ENCODE peak calls at places on chromosomes 16 and 17, in four cellular contexts. A is mammary epithelial cell, U is MM.1S, K is uterus. S is an unnamed sample.

GRCh38 chr17:19743101-19744100 is 4.7 kb downstream of the ALDH3A1 start:
- DNase-seq in A (no peak), U (no peak), K (no peak), S (no peak)

GRCh38 chr17:43449470-43450202 is 34.1 kb upstream of the DHX8 start:
- DNase-seq in A (peak; percentile 49), U (no peak), K (no peak), S (peak; percentile 39)

GRCh38 chr17:62321451-62321850 is 58.9 kb upstream of the EFCAB3 start:
- DNase-seq in A (no peak), U (no peak), K (no peak), S (no peak)

GRCh38 chr17:49994085-49995054 is 654 bp downstream of the DLX3 start:
- DNase-seq in A (no peak), U (no peak), K (no peak), S (no peak)

GRCh38 chr17:77528516-77529327 is 388.0 kb downstream of the SEC14L1 start:
- DNase-seq in A (no peak), U (no peak), K (no peak), S (no peak)

GRCh38 chr17:67637901-67638641 is 79.7 kb upstream of the NOL11 start:
- DNase-seq in A (peak; percentile 99), U (no peak), K (no peak), S (peak; percentile 79)

GRCh38 chr16:85628651-85629050 is 15.5 kb downstream of the GSE1 start:
- DNase-seq in A (no peak), U (no peak), K (no peak), S (no peak)

GRCh38 chr17:79046501-79047280 is 22.7 kb downstream of the C1QTNF1 start:
- DNase-seq in A (no peak), U (no peak), K (peak; percentile 61), S (no peak)

GRCh38 chr17:49093131-49093530 is 39.4 kb upstream of the B4GALNT2 start:
- DNase-seq in A (no peak), U (no peak), K (no peak), S (no peak)

GRCh38 chr16:81491522-81492188 is 47.0 kb downstream of the CMIP start:
- DNase-seq in A (no peak), U (no peak), K (no peak), S (no peak)

GRCh38 chr17:21573961-21574610 is 118.2 kb upstream of the KCNJ18 start:
- DNase-seq in A (peak; percentile 27), U (no peak), K (peak; percentile 72), S (no peak)

GRCh38 chr17:78875738-78876597 is 27.0 kb downstream of the CEP295NL start:
- DNase-seq in A (no peak), U (no peak), K (no peak), S (no peak)

DNA sequence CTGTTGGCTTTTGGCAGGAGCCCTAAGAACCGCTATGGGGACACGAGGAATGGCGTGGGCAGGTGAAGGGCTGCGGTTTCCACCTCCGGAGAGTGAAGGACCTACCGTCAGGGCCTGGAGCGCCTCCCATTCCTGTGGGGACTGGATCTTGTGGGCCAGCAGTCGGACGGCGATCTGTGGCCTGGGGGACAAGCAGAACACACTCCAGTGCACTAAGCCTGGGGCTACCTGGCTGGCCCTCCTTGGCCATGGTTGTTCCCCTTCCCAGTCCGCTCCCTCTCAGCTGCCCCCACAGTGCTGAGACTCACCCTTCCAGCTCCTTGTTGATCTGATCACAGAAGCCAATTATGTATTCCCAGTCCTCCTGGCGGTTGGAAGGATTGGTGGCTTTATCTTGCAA is 15.0 kb downstream of the GGA3 start:
- DNase-seq in A (no peak), U (no peak), K (no peak), S (no peak)
- H3K4me1 ChIP-seq in A (peaks cover 5% of the 10 kb centered on the region), U (peaks cover 16% of the 10 kb centered on the region), K (no peaks in the 10 kb centered on the region), S (no peaks in the 10 kb centered on the region)

GRCh38 chr17:31511176-31511540 is 119.7 kb downstream of the RAB11FIP4 start:
- DNase-seq in A (no peak), U (no peak), K (no peak), S (no peak)

GRCh38 chr17:31510273-31511175 is 119.0 kb downstream of the RAB11FIP4 start:
- DNase-seq in A (no peak), U (no peak), K (no peak), S (no peak)

GRCh38 chr17:31509805-31510177 is 118.3 kb downstream of the RAB11FIP4 start:
- DNase-seq in A (no peak), U (no peak), K (no peak), S (no peak)

GRCh38 chr17:31508310-31509094 is 117.0 kb downstream of the RAB11FIP4 start:
- DNase-seq in A (no peak), U (peak; percentile 68), K (no peak), S (no peak)

DNA sequence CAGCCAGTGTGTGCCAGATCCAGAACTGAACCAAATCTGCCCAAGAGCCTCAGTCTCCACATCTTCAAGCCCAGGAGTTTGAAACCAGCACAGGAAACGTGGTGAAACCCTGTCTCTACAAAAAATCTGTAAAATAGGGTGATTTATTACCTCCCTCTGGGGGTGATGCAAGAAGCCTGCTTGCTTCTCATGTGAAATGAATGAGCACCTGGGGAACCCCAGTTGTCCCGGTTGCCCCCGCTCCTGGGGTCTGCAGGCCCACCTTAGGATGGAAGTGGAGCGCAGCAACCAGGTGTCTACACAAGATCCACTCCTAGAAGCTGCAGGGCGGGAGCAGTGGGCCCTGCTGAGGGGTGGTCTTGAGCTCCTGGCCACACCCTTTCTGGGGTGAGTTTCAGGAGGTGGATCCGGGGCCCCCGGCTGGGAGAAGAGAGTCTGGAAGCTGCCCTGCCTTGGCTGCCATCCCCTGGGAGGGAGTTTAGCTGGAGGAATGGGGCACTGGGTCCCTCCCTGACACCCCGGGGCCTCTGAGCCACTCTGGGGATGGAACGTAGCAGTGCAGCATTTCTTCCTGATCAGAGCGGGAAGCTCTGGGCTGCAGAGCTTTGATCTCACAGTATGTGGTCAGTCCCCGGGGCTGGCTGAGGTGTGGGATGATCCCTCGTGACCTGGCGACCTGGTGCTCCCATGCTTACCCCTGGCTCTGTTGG is 117.8 kb downstream of the RAB11FIP4 start:
- DNase-seq in A (no peak), U (no peak), K (no peak), S (no peak)
- H3K4me3 ChIP-seq in A (no peak overlapping the region), U (peak overlapping the region; percentile 62), K (no peak overlapping the region), S (no peak overlapping the region)

GRCh38 chr17:58215685-58216084 is 3.4 kb downstream of the MKS1 start:
- DNase-seq in A (no peak), U (no peak), K (no peak), S (no peak)

GRCh38 chr17:58207451-58207850 is 11.6 kb downstream of the MKS1 start:
- DNase-seq in A (no peak), U (no peak), K (no peak), S (no peak)

GRCh38 chr17:58208344-58208743 is 10.7 kb downstream of the MKS1 start:
- DNase-seq in A (no peak), U (no peak), K (no peak), S (no peak)

GRCh38 chr17:58205936-58206335 is 13.1 kb downstream of the MKS1 start:
- DNase-seq in A (no peak), U (no peak), K (no peak), S (no peak)

DNA sequence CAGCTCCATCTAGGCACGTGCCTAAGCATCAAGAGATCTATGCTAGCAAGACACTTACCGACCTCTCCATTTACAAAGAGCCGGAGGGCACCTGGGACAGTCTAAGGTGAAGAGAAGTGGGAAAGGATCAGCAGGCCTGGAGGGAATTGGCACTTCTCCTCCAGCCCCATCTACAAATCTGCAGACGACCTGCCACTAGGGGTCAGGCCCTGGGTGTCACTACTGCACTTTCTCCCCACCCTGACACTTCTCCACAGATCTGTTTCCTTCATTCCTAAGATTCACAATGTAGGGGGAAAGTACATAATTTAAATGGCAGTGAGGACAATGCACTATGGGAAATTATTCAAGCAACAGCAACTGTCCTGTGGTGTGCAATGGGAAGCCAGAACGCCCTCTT is 8.1 kb downstream of the MKS1 start:
- DNase-seq in A (no peak), U (no peak), K (no peak), S (no peak)
- TF ChIP-seq CTCF in A (peak; percentile 17), U (peak; percentile 37), K (no peak), S (no peak)

GRCh38 chr17:72775914-72776313 is 316.6 kb downstream of the SLC39A11 start:
- DNase-seq in A (no peak), U (no peak), K (no peak), S (no peak)
- H3K4me1 ChIP-seq in A (no peaks in the 10 kb centered on the region), U (no peaks in the 10 kb centered on the region), K (no peaks in the 10 kb centered on the region), S (no peaks in the 10 kb centered on the region)

GRCh38 chr16:3578121-3578520 is 918 bp upstream of the NLRC3 start:
- DNase-seq in A (no peak), U (no peak), K (no peak), S (no peak)

GRCh38 chr16:3575491-3575890 is 1.7 kb downstream of the NLRC3 start:
- DNase-seq in A (no peak), U (no peak), K (no peak), S (no peak)

GRCh38 chr16:3578610-3579551 is 1.7 kb upstream of the NLRC3 start:
- DNase-seq in A (no peak), U (peak; percentile 76), K (no peak), S (no peak)

GRCh38 chr16:3576211-3576610 is 992 bp downstream of the NLRC3 start:
- DNase-seq in A (no peak), U (no peak), K (no peak), S (no peak)

GRCh38 chr16:3577302-3577752 is at the start of gene NLRC3:
- DNase-seq in A (no peak), U (no peak), K (no peak), S (no peak)
- H3K4me3 ChIP-seq in A (no peak within 1 kb of the TSS), U (no peak within 1 kb of the TSS), K (no peak within 1 kb of the TSS), S (peak within 1 kb of the TSS; percentile 4)

GRCh38 chr16:88759245-88759975 is 25.6 kb downstream of the PIEZO1 start:
- DNase-seq in A (no peak), U (no peak), K (peak; percentile 65), S (peak; percentile 60)
- TF ChIP-seq CTCF in A (no peak), U (no peak), K (no peak), S (no peak)

GRCh38 chr17:81867952-81868673 is 3.0 kb downstream of the ARHGDIA start:
- DNase-seq in A (no peak), U (no peak), K (no peak), S (no peak)

GRCh38 chr17:81867123-81867951 is 3.8 kb downstream of the ARHGDIA start:
- DNase-seq in A (no peak), U (peak; percentile 1), K (no peak), S (no peak)

GRCh38 chr17:81865733-81866439 is 5.3 kb downstream of the ARHGDIA start:
- DNase-seq in A (peak; percentile 46), U (peak; percentile 5), K (peak; percentile 44), S (no peak)

GRCh38 chr17:81865358-81865732 is 5.0 kb upstream of the P4HB start:
- DNase-seq in A (no peak), U (no peak), K (no peak), S (no peak)

GRCh38 chr17:81866440-81867122 is 4.6 kb downstream of the ARHGDIA start:
- DNase-seq in A (no peak), U (no peak), K (no peak), S (no peak)
- H3K4me1 ChIP-seq in A (peaks cover 33% of the 10 kb centered on the region), U (peaks cover 9% of the 10 kb centered on the region), K (peaks cover 4% of the 10 kb centered on the region), S (peaks cover 11% of the 10 kb centered on the region)

GRCh38 chr17:54372071-54372720 is 528.5 kb upstream of the TOM1L1 start:
- DNase-seq in A (no peak), U (no peak), K (no peak), S (no peak)
- H3K4me3 ChIP-seq in A (no peak overlapping the region), U (no peak overlapping the region), K (no peak overlapping the region), S (no peak overlapping the region)